ENCODE peak calls at places on chromosome 11, in seven cellular contexts. One of them, this sample, is unnamed. For H3K4me1, the result is how much of the 10 kb centered on the place peaks cover.

GRCh38 chr11:95884364-95884763 is 39.5 kb downstream of the MTMR2 start:
- DNase-seq in neuronal stem cell: no peak
- DNase-seq in mesendoderm: no peak
- DNase-seq in mesenchymal stem cell: peak
- DNase-seq in IMR-90: peak
- DNase-seq in H9: no peak
- DNase-seq in H1: no peak
- DNase-seq in this sample: no peak

GRCh38 chr11:69559181-69559580 is 77.7 kb downstream of the LINC01488 start:
- DNase-seq in mesendoderm: peak
- DNase-seq in neuronal stem cell: no peak
- DNase-seq in H9: no peak
- DNase-seq in H1: no peak
- DNase-seq in mesenchymal stem cell: no peak
- DNase-seq in IMR-90: no peak
- DNase-seq in this sample: no peak

GRCh38 chr11:47908198-47908597 is 60.0 kb upstream of the NUP160 start:
- DNase-seq in mesendoderm: no peak
- DNase-seq in neuronal stem cell: no peak
- DNase-seq in IMR-90: no peak
- DNase-seq in mesenchymal stem cell: peak
- DNase-seq in H9: no peak
- DNase-seq in H1: no peak
- DNase-seq in this sample: no peak

GRCh38 chr11:126861796-126862195 is 138.8 kb downstream of the KIRREL3 start:
- DNase-seq in IMR-90: no peak
- DNase-seq in neuronal stem cell: no peak
- DNase-seq in H1: no peak
- DNase-seq in H9: no peak
- DNase-seq in mesenchymal stem cell: no peak
- DNase-seq in mesendoderm: no peak
- DNase-seq in this sample: no peak

GRCh38 chr11:63020671-63021255 is 5.1 kb upstream of the SLC22A8 start:
- DNase-seq in mesendoderm: peak
- DNase-seq in H1: peak
- DNase-seq in neuronal stem cell: peak
- DNase-seq in mesenchymal stem cell: no peak
- DNase-seq in IMR-90: no peak
- DNase-seq in H9: peak
- DNase-seq in this sample: peak

GRCh38 chr11:88779551-88779950 is 286.2 kb downstream of the GRM5 start:
- DNase-seq in mesendoderm: no peak
- DNase-seq in mesenchymal stem cell: no peak
- DNase-seq in neuronal stem cell: no peak
- DNase-seq in IMR-90: peak
- DNase-seq in H1: no peak
- DNase-seq in H9: no peak
- DNase-seq in this sample: no peak

GRCh38 chr11:94130589-94131362 is 2.1 kb downstream of the PANX1 start:
- DNase-seq in IMR-90: peak
- DNase-seq in neuronal stem cell: no peak
- DNase-seq in mesendoderm: no peak
- DNase-seq in H1: no peak
- DNase-seq in mesenchymal stem cell: peak
- DNase-seq in H9: no peak
- DNase-seq in this sample: peak

GRCh38 chr11:126549273-126549585 is 193.7 kb downstream of the ST3GAL4 start:
- DNase-seq in H9: no peak
- DNase-seq in IMR-90: no peak
- DNase-seq in mesendoderm: no peak
- DNase-seq in H1: no peak
- DNase-seq in neuronal stem cell: no peak
- DNase-seq in mesenchymal stem cell: no peak
- DNase-seq in this sample: no peak

GRCh38 chr11:16783321-16783801 is 44.9 kb downstream of the C11orf58 start:
- DNase-seq in H9: no peak
- DNase-seq in mesendoderm: no peak
- DNase-seq in H1: no peak
- DNase-seq in mesenchymal stem cell: no peak
- DNase-seq in neuronal stem cell: no peak
- DNase-seq in IMR-90: no peak
- DNase-seq in this sample: no peak

GRCh38 chr11:31236052-31236652 is 133.4 kb downstream of the DCDC1 start:
- DNase-seq in mesenchymal stem cell: peak
- DNase-seq in IMR-90: no peak
- DNase-seq in H1: no peak
- DNase-seq in neuronal stem cell: no peak
- DNase-seq in H9: no peak
- DNase-seq in mesendoderm: no peak
- DNase-seq in this sample: no peak

GRCh38 chr11:44624761-44625221 is 59.3 kb downstream of the CD82 start:
- DNase-seq in H9: no peak
- DNase-seq in mesendoderm: no peak
- DNase-seq in mesenchymal stem cell: no peak
- DNase-seq in neuronal stem cell: no peak
- DNase-seq in IMR-90: no peak
- DNase-seq in H1: no peak
- DNase-seq in this sample: no peak

GRCh38 chr11:19519912-19520641 is 192.6 kb upstream of the NAV2 start:
- DNase-seq in H1: no peak
- DNase-seq in H9: no peak
- DNase-seq in mesenchymal stem cell: peak
- DNase-seq in mesendoderm: no peak
- DNase-seq in IMR-90: no peak
- DNase-seq in neuronal stem cell: peak
- DNase-seq in this sample: no peak

GRCh38 chr11:69110451-69110850 is 45.3 kb upstream of the SMIM38 start:
- DNase-seq in H1: no peak
- DNase-seq in mesendoderm: no peak
- DNase-seq in H9: no peak
- DNase-seq in IMR-90: no peak
- DNase-seq in mesenchymal stem cell: no peak
- DNase-seq in neuronal stem cell: no peak
- DNase-seq in this sample: no peak

GRCh38 chr11:130721736-130722135 is 194.5 kb downstream of the SNX19 start:
- DNase-seq in IMR-90: peak
- DNase-seq in H1: no peak
- DNase-seq in neuronal stem cell: no peak
- DNase-seq in H9: no peak
- DNase-seq in mesenchymal stem cell: peak
- DNase-seq in mesendoderm: no peak
- DNase-seq in this sample: peak

GRCh38 chr11:117816846-117817212 is 7.7 kb downstream of the FXYD2 start:
- DNase-seq in mesendoderm: no peak
- DNase-seq in neuronal stem cell: no peak
- DNase-seq in IMR-90: no peak
- DNase-seq in mesenchymal stem cell: no peak
- DNase-seq in H1: no peak
- DNase-seq in H9: no peak
- DNase-seq in this sample: no peak

GRCh38 chr11:27383645-27384044 is 20.6 kb upstream of the CCDC34 start:
- DNase-seq in IMR-90: no peak
- DNase-seq in mesenchymal stem cell: no peak
- DNase-seq in H1: no peak
- DNase-seq in H9: no peak
- DNase-seq in mesendoderm: no peak
- DNase-seq in neuronal stem cell: no peak
- DNase-seq in this sample: no peak

GRCh38 chr11:68036141-68036716 is 2.6 kb upstream of the TCIRG1 start:
- DNase-seq in H1: no peak
- DNase-seq in H9: no peak
- DNase-seq in mesenchymal stem cell: no peak
- DNase-seq in mesendoderm: no peak
- DNase-seq in IMR-90: no peak
- DNase-seq in neuronal stem cell: no peak
- DNase-seq in this sample: no peak
- H3K4me1 ChIP-seq in H1: under half
- H3K4me1 ChIP-seq in H9: under half
- H3K4me1 ChIP-seq in mesenchymal stem cell: under half
- H3K4me1 ChIP-seq in mesendoderm: under half
- H3K4me1 ChIP-seq in IMR-90: under half
- H3K4me1 ChIP-seq in neuronal stem cell: under half
- H3K4me1 ChIP-seq in this sample: under half

GRCh38 chr11:61151545-61152252 is 9.5 kb downstream of the VPS37C start:
- DNase-seq in mesendoderm: no peak
- DNase-seq in H9: no peak
- DNase-seq in neuronal stem cell: no peak
- DNase-seq in IMR-90: no peak
- DNase-seq in mesenchymal stem cell: no peak
- DNase-seq in H1: no peak
- DNase-seq in this sample: no peak
- H2AK5ac ChIP-seq in mesendoderm: no peak
- H2AK5ac ChIP-seq in H9: no peak
- H2AK5ac ChIP-seq in neuronal stem cell: no peak
- H2AK5ac ChIP-seq in IMR-90: peak
- H2AK5ac ChIP-seq in mesenchymal stem cell: peak
- H2AK5ac ChIP-seq in H1: no peak
- H2AK5ac ChIP-seq in this sample: no peak

GRCh38 chr11:25515576-25515975 is 816.4 kb upstream of the ANO3 start:
- DNase-seq in H1: no peak
- DNase-seq in H9: no peak
- DNase-seq in IMR-90: no peak
- DNase-seq in mesenchymal stem cell: no peak
- DNase-seq in mesendoderm: no peak
- DNase-seq in neuronal stem cell: no peak
- DNase-seq in this sample: no peak

DNA sequence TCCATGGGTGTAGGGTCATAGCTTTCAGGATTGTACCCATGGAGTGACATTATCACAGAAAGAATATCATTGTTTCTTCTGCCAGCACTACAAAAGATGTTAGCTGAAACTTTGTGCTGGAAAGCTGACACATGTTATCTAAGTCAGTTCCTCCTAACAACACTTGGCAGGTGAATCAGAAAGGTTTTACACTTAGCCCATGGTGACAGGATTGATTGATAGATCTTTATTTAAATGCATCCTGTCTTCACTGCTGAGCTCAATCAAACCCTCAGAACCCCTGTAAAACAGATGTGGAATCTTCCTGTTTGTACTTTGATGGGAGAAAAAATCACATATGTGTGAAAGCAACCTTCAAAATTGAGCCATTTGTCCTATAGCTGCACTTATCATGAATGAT is 811.5 kb upstream of the ANO3 start:
- DNase-seq in H9: no peak
- DNase-seq in H1: no peak
- DNase-seq in mesendoderm: no peak
- DNase-seq in neuronal stem cell: no peak
- DNase-seq in mesenchymal stem cell: no peak
- DNase-seq in IMR-90: no peak
- DNase-seq in this sample: no peak
- H3K4ac ChIP-seq in H9: no peak
- H3K4ac ChIP-seq in H1: no peak
- H3K4ac ChIP-seq in mesendoderm: no peak
- H3K4ac ChIP-seq in neuronal stem cell: no peak
- H3K4ac ChIP-seq in mesenchymal stem cell: no peak
- H3K4ac ChIP-seq in IMR-90: no peak
- H3K4ac ChIP-seq in this sample: no peak

DNA sequence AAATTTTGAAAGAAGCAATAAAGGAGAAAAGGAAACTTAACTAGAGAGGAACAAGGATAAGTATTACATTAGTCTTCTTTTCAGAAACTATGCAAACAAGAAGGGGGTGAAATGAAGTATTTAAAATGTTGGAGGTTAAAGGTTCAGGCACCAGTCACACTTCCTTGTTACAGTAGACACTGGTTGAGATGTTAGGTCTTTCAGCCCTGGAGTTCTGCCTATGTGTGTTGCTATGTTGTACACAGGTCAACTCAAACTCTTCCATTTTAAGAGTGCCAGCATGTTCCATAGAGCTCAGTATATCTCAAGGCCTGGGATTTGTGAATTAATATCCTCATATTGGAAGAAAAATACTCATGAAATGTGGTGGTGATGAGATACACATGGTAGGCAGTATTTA is 6.0 kb upstream of the MS4A4A start:
- DNase-seq in H9: no peak
- DNase-seq in neuronal stem cell: no peak
- DNase-seq in IMR-90: no peak
- DNase-seq in mesendoderm: no peak
- DNase-seq in mesenchymal stem cell: no peak
- DNase-seq in H1: no peak
- DNase-seq in this sample: no peak
- H3K4me1 ChIP-seq in H9: under half
- H3K4me1 ChIP-seq in neuronal stem cell: under half
- H3K4me1 ChIP-seq in IMR-90: under half
- H3K4me1 ChIP-seq in mesendoderm: under half
- H3K4me1 ChIP-seq in mesenchymal stem cell: under half
- H3K4me1 ChIP-seq in H1: under half
- H3K4me1 ChIP-seq in this sample: under half